ENCODE peak calls at places on chromosomes 7 and 10, in six cellular contexts. U is CD8-positive, alpha-beta memory T cell; C is KBM-7; S is epithelial cell of esophagus; W is Caki2; G is NT2/D1. M is an unnamed sample.

GRCh38 chr10:49168821-49169495 is 19.2 kb downstream of the TMEM273 start:
- DNase-seq in U (no peak), C (peak; percentile 48), S (no peak), W (no peak), G (no peak), M (no peak)

GRCh38 chr7:46559194-46559576 is 638.1 kb upstream of the IGFBP3 start:
- DNase-seq in U (no peak), C (no peak), S (peak; percentile 74), W (no peak), G (no peak), M (no peak)

GRCh38 chr7:52639981-52640380 is 395.5 kb upstream of the POM121L12 start:
- DNase-seq in U (no peak), C (no peak), S (peak; percentile 1), W (no peak), G (peak; percentile 80), M (no peak)

GRCh38 chr7:1458676-1459511 is at the start of gene MICALL2:
- DNase-seq in U (no peak), C (peak; percentile 54), S (peak; percentile 85), W (peak; percentile 77), G (no peak), M (no peak)

GRCh38 chr10:3222068-3222467 is 49.5 kb upstream of the PITRM1 start:
- DNase-seq in U (no peak), C (no peak), S (peak; percentile 31), W (no peak), G (no peak), M (no peak)

GRCh38 chr10:132184816-132185593 is 1.7 kb upstream of the DPYSL4 start:
- DNase-seq in U (no peak), C (no peak), S (no peak), W (no peak), G (no peak), M (no peak)

GRCh38 chr7:28316489-28316888 is 95.8 kb upstream of the CREB5 start:
- DNase-seq in U (no peak), C (no peak), S (peak; percentile 18), W (no peak), G (no peak), M (no peak)

GRCh38 chr10:112842832-112843360 is 107.2 kb upstream of the TCF7L2 start:
- DNase-seq in U (no peak), C (peak; percentile 23), S (no peak), W (peak; percentile 57), G (no peak), M (no peak)

GRCh38 chr7:151432658-151433521 is 7.1 kb downstream of the CRYGN start:
- DNase-seq in U (peak; percentile 69), C (peak; percentile 49), S (peak; percentile 55), W (no peak), G (no peak), M (no peak)

GRCh38 chr10:49347827-49348226 is 48.1 kb downstream of the DRGX start:
- DNase-seq in U (no peak), C (no peak), S (no peak), W (no peak), G (no peak), M (no peak)

GRCh38 chr10:127880557-127880956 is 12.2 kb downstream of the CLRN3 start:
- DNase-seq in U (no peak), C (peak; percentile 15), S (no peak), W (no peak), G (no peak), M (no peak)

GRCh38 chr7:50953820-50954219 is 171.1 kb upstream of the GRB10 start:
- DNase-seq in U (no peak), C (no peak), S (peak; percentile 52), W (no peak), G (no peak), M (no peak)

GRCh38 chr10:127406018-127406550 is 143.0 kb upstream of the NPS start:
- DNase-seq in U (no peak), C (no peak), S (no peak), W (peak; percentile 52), G (no peak), M (no peak)

GRCh38 chr7:5629941-5630340 is 151.5 kb downstream of the RNF216 start:
- DNase-seq in U (peak; percentile 62), C (peak; percentile 34), S (peak; percentile 92), W (no peak), G (no peak), M (no peak)

GRCh38 chr7:26520483-26520882 is 228.8 kb downstream of the SNX10 start:
- DNase-seq in U (no peak), C (no peak), S (no peak), W (no peak), G (no peak), M (no peak)